ENCODE peak calls at places on chromosomes 7 and 10, in four cellular contexts. I, S, E and A are unnamed samples.

GRCh38 chr10:25117757-25118156 is 57.0 kb upstream of the GPR158 start:
- DNase-seq in I (no peak), S (no peak), E (no peak), A (no peak)

GRCh38 chr7:67484244-67484751 is 487.7 kb downstream of the TYW1 start:
- DNase-seq in I (peak; percentile 16), S (peak; percentile 6), E (peak; percentile 37), A (peak; percentile 21)

GRCh38 chr10:42970451-42971250 is 106.2 kb upstream of the RET start:
- DNase-seq in I (no peak), S (no peak), E (no peak), A (no peak)

GRCh38 chr10:86260564-86260963 is 106.0 kb downstream of the GRID1 start:
- DNase-seq in I (no peak), S (no peak), E (no peak), A (no peak)

GRCh38 chr7:1368682-1369571 is 90.3 kb downstream of the MICALL2 start:
- DNase-seq in I (peak; percentile 64), S (no peak), E (peak; percentile 85), A (peak; percentile 84)

GRCh38 chr7:86814980-86815379 is 171.3 kb downstream of the GRM3 start:
- DNase-seq in I (no peak), S (no peak), E (peak; percentile 14), A (no peak)

GRCh38 chr10:48410503-48410902 is 104.0 kb downstream of the MAPK8 start:
- DNase-seq in I (no peak), S (no peak), E (no peak), A (no peak)

GRCh38 chr7:112779667-112780066 is 10.5 kb downstream of the TMEM168 start:
- DNase-seq in I (no peak), S (no peak), E (no peak), A (no peak)

GRCh38 chr7:99949645-99950228 is 20.3 kb upstream of the GJC3 start:
- DNase-seq in I (no peak), S (no peak), E (no peak), A (no peak)

GRCh38 chr10:93254180-93254847 is 180.6 kb downstream of the CYP26A1 start:
- DNase-seq in I (no peak), S (no peak), E (no peak), A (no peak)

GRCh38 chr7:143299346-143299745 is 11.2 kb downstream of the CASP2 start:
- DNase-seq in I (no peak), S (no peak), E (no peak), A (no peak)

GRCh38 chr7:65951837-65952578 is 30.0 kb downstream of the GUSB start:
- DNase-seq in I (no peak), S (no peak), E (no peak), A (no peak)

GRCh38 chr7:2726316-2727018 is 38.5 kb downstream of the AMZ1 start:
- DNase-seq in I (no peak), S (no peak), E (no peak), A (no peak)

GRCh38 chr10:130013938-130014733 is 50.1 kb upstream of the EBF3 start:
- DNase-seq in I (no peak), S (no peak), E (no peak), A (no peak)

GRCh38 chr7:2399848-2400587 is 3.4 kb upstream of the CHST12 start:
- DNase-seq in I (no peak), S (peak; percentile 84), E (no peak), A (no peak)

GRCh38 chr10:58625070-58625469 is 112.4 kb downstream of the BICC1 start:
- DNase-seq in I (no peak), S (peak; percentile 91), E (no peak), A (no peak)

GRCh38 chr7:51286392-51286791 is 30.2 kb downstream of the COBL start:
- DNase-seq in I (no peak), S (no peak), E (no peak), A (no peak)

GRCh38 chr7:2779086-2779485 is 65.0 kb downstream of the GNA12 start:
- DNase-seq in I (no peak), S (no peak), E (no peak), A (no peak)

GRCh38 chr7:90660819-90661218 is 64.7 kb downstream of the CDK14 start:
- DNase-seq in I (no peak), S (no peak), E (no peak), A (no peak)

GRCh38 chr10:28951484-28951883 is 274.2 kb downstream of the BAMBI start:
- DNase-seq in I (no peak), S (no peak), E (no peak), A (no peak)

GRCh38 chr7:104862719-104863118 is 151.3 kb upstream of the KMT2E start:
- DNase-seq in I (no peak), S (no peak), E (no peak), A (no peak)

GRCh38 chr7:106425017-106425719 is 140.4 kb upstream of the NAMPT start:
- DNase-seq in I (peak; percentile 76), S (peak; percentile 77), E (peak; percentile 78), A (peak; percentile 49)

GRCh38 chr10:132065491-132066105 is at the start of gene JAKMIP3:
- DNase-seq in I (no peak), S (peak; percentile 47), E (no peak), A (no peak)

GRCh38 chr7:101173752-101174244 is 6.3 kb downstream of the NAT16 start:
- DNase-seq in I (peak; percentile 76), S (peak; percentile 32), E (peak; percentile 90), A (peak; percentile 82)